ENCODE peak calls at places on chromosomes 4 and X, in nine cellular contexts. H is breast epithelium; P is AG04450; Y is CD4-positive, alpha-beta T cell; X is endodermal cell; R is thoracic aorta; W is H9; B is A549; K is lower lobe of right lung. O is an unnamed sample. For H3K9me3, the result is how much of the 10 kb centered on the place peaks cover.

GRCh38 chr4:965048-965765 is 8.2 kb downstream of the DGKQ start:
- DNase-seq in H (no peak), P (no peak), Y (no peak), X (no peak), R (no peak), W (no peak), B (no peak), K (no peak), O (peak)

GRCh38 chr4:81213671-81214070 is 1.4 kb downstream of the PRKG2 start:
- DNase-seq in H (no peak), P (no peak), Y (no peak), X (no peak), R (no peak), W (no peak), B (no peak), K (no peak), O (no peak)

GRCh38 chr4:8038702-8039251 is 99.1 kb upstream of the AFAP1 start:
- DNase-seq in H (no peak), P (no peak), Y (no peak), X (no peak), R (no peak), W (no peak), B (no peak), K (no peak), O (no peak)

GRCh38 chr4:156169011-156169410 is 215.3 kb upstream of the CTSO start:
- DNase-seq in H (no peak), P (peak), Y (no peak), X (peak), R (no peak), W (peak), B (peak), K (no peak), O (no peak)

GRCh38 chr4:186554890-186555827 is at the start of gene MTNR1A:
- DNase-seq in H (no peak), P (no peak), Y (no peak), X (peak), R (no peak), W (peak), B (peak), K (no peak), O (no peak)

GRCh38 chr4:15385928-15386327 is 41.9 kb upstream of the C1QTNF7 start:
- DNase-seq in H (no peak), P (no peak), Y (no peak), X (no peak), R (peak), W (no peak), B (no peak), K (no peak), O (peak)

GRCh38 chr4:140743194-140743931 is 12.8 kb downstream of the TBC1D9 start:
- DNase-seq in H (peak), P (no peak), Y (no peak), X (peak), R (no peak), W (no peak), B (peak), K (no peak), O (no peak)

GRCh38 chr4:59535541-59535940 is 1664.6 kb upstream of the ADGRL3 start:
- DNase-seq in H (no peak), P (no peak), Y (no peak), X (no peak), R (no peak), W (no peak), B (no peak), K (no peak), O (no peak)

GRCh38 chr4:5758741-5759140 is 47.7 kb downstream of the EVC start:
- DNase-seq in H (no peak), P (peak), Y (no peak), X (no peak), R (no peak), W (no peak), B (peak), K (no peak), O (no peak)

GRCh38 chr4:5887361-5888221 is 5.3 kb downstream of the CRMP1 start:
- DNase-seq in H (no peak), P (no peak), Y (no peak), X (peak), R (no peak), W (peak), B (no peak), K (no peak), O (no peak)

GRCh38 chrX:103805860-103806259 is 26.2 kb downstream of the RAB9B start:
- DNase-seq in H (no peak), P (no peak), Y (no peak), X (no peak), R (no peak), W (no peak), B (no peak), K (no peak), O (no peak)

GRCh38 chrX:39725114-39725513 is 372.6 kb downstream of the BCOR start:
- DNase-seq in H (no peak), P (no peak), Y (no peak), X (no peak), R (no peak), W (no peak), B (peak), K (no peak), O (no peak)

GRCh38 chr4:103934178-103934789 is 214.5 kb upstream of the TACR3 start:
- DNase-seq in H (no peak), P (peak), Y (no peak), X (no peak), R (no peak), W (no peak), B (peak), K (no peak), O (no peak)

GRCh38 chr4:112327950-112328349 is 30.8 kb downstream of the ALPK1 start:
- DNase-seq in H (no peak), P (peak), Y (no peak), X (peak), R (no peak), W (no peak), B (peak), K (no peak), O (no peak)

GRCh38 chr4:112190684-112191083 is 40.9 kb upstream of the AP1AR start:
- DNase-seq in H (no peak), P (no peak), Y (no peak), X (no peak), R (no peak), W (no peak), B (no peak), K (no peak), O (no peak)

GRCh38 chr4:26273308-26273980 is 47.4 kb upstream of the RBPJ start:
- DNase-seq in H (no peak), P (no peak), Y (no peak), X (peak), R (no peak), W (peak), B (no peak), K (peak), O (no peak)

GRCh38 chrX:43644124-43644701 is 11.9 kb upstream of the MAOA start:
- DNase-seq in H (no peak), P (no peak), Y (no peak), X (no peak), R (no peak), W (no peak), B (peak), K (no peak), O (no peak)

GRCh38 chr4:107037188-107037587 is 1.1 kb upstream of the DKK2 start:
- DNase-seq in H (no peak), P (no peak), Y (no peak), X (peak), R (no peak), W (peak), B (no peak), K (peak), O (peak)

GRCh38 chr4:10781805-10782204 is 97.2 kb upstream of the CLNK start:
- DNase-seq in H (no peak), P (no peak), Y (no peak), X (no peak), R (no peak), W (no peak), B (no peak), K (no peak), O (no peak)

GRCh38 chr4:72318771-72319170 is 250.2 kb downstream of the ADAMTS3 start:
- DNase-seq in H (no peak), P (no peak), Y (no peak), X (no peak), R (no peak), W (no peak), B (no peak), K (no peak), O (no peak)

GRCh38 chr4:156945532-156945931 is 26.1 kb downstream of the PDGFC start:
- DNase-seq in H (no peak), P (no peak), Y (no peak), X (no peak), R (no peak), W (no peak), B (no peak), K (no peak), O (no peak)

GRCh38 chr4:8819019-8819418 is 52.6 kb downstream of the HMX1 start:
- DNase-seq in H (peak), P (no peak), Y (no peak), X (no peak), R (no peak), W (no peak), B (no peak), K (peak), O (peak)

GRCh38 chrX:153588021-153588781 is 10.7 kb downstream of the CCNQ start:
- DNase-seq in H (no peak), P (no peak), Y (no peak), X (no peak), R (no peak), W (no peak), B (no peak), K (no peak), O (no peak)

GRCh38 chr4:16238304-16238703 is 12.0 kb upstream of the TAPT1 start:
- DNase-seq in H (no peak), P (no peak), Y (no peak), X (no peak), R (no peak), W (no peak), B (no peak), K (no peak), O (no peak)

GRCh38 chr4:39464886-39465501 is 6.1 kb downstream of the LIAS start:
- DNase-seq in H (no peak), P (peak), Y (no peak), X (no peak), R (no peak), W (no peak), B (peak), K (no peak), O (no peak)

GRCh38 chr4:119152741-119153140 is 17.1 kb downstream of the MYOZ2 start:
- DNase-seq in H (no peak), P (no peak), Y (no peak), X (no peak), R (no peak), W (no peak), B (no peak), K (no peak), O (no peak)

GRCh38 chr4:6263541-6264540 is 5.8 kb upstream of the WFS1 start:
- DNase-seq in H (no peak), P (no peak), Y (no peak), X (peak), R (no peak), W (peak), B (peak), K (peak), O (peak)

GRCh38 chr4:67988986-67989385 is 25.7 kb upstream of the TMPRSS11A start:
- DNase-seq in H (no peak), P (no peak), Y (no peak), X (no peak), R (no peak), W (no peak), B (no peak), K (no peak), O (no peak)

GRCh38 chrX:71659342-71659741 is 8.0 kb upstream of the LOC101059915 start:
- DNase-seq in H (no peak), P (no peak), Y (no peak), X (no peak), R (no peak), W (no peak), B (no peak), K (no peak), O (no peak)

GRCh38 chr4:140635606-140636005 is 66.8 kb upstream of the UCP1 start:
- DNase-seq in H (peak), P (no peak), Y (no peak), X (peak), R (no peak), W (peak), B (peak), K (peak), O (peak)

GRCh38 chr4:141871086-141871485 is 234.7 kb downstream of the IL15 start:
- DNase-seq in H (no peak), P (no peak), Y (no peak), X (no peak), R (no peak), W (no peak), B (no peak), K (no peak), O (no peak)

GRCh38 chr4:75056277-75056676 is 123.4 kb downstream of the PARM1 start:
- DNase-seq in H (no peak), P (no peak), Y (no peak), X (no peak), R (no peak), W (no peak), B (no peak), K (no peak), O (no peak)
- H3K9me3 ChIP-seq in H (under half), P (under half), Y (under half), X (under half), R (under half), W (under half), B (under half), K (under half), O (under half)

GRCh38 chr4:47703008-47703407 is 134.9 kb downstream of the CORIN start:
- DNase-seq in H (no peak), P (no peak), Y (no peak), X (peak), R (no peak), W (peak), B (no peak), K (no peak), O (no peak)

GRCh38 chr4:47703964-47704363 is 133.9 kb downstream of the CORIN start:
- DNase-seq in H (no peak), P (no peak), Y (no peak), X (no peak), R (no peak), W (no peak), B (no peak), K (no peak), O (no peak)

GRCh38 chr4:47704693-47705325 is 133.1 kb downstream of the CORIN start:
- DNase-seq in H (no peak), P (peak), Y (no peak), X (peak), R (no peak), W (peak), B (peak), K (no peak), O (no peak)

GRCh38 chr4:47701286-47701685 is 136.6 kb downstream of the CORIN start:
- DNase-seq in H (no peak), P (no peak), Y (no peak), X (no peak), R (no peak), W (no peak), B (no peak), K (no peak), O (no peak)

DNA sequence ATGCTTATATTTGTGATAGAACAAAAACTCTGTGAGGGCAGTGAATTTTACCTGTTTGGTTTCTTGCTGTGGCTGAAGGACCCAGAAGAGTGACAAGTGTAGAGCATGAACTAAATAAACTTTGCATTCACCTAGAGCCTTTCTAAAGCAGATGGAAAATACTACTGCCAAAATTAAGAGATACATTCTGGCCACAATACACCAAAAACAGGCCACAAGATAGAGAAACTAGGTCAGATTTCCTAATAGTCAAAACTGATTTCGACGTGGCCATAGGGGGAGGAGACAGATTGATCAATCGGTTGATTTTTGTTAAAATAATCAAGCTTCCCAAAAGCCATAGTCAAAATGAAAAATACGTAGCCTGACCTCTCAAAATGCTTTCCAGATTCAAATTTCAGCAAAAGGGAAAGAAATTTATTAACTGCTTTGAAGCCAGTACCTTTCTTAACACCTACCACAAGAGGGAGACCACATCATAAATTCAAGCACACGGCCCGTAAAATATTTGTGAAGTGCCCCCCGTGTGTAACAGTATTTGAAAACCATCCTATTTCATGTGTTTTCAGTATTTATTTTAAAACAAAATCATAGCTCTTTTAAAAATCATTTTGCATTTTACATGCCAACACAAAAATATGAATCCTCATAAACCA is 132.4 kb downstream of the CORIN start:
- DNase-seq in H (no peak), P (no peak), Y (no peak), X (no peak), R (no peak), W (no peak), B (peak), K (no peak), O (no peak)
- H3K27ac ChIP-seq in H (no peak), P (no peak), Y (no peak), X (no peak), R (no peak), W (no peak), B (no peak), K (no peak), O (no peak)

GRCh38 chr4:24736066-24736465 is 59.3 kb upstream of the SOD3 start:
- DNase-seq in H (no peak), P (no peak), Y (no peak), X (peak), R (no peak), W (peak), B (peak), K (peak), O (no peak)
- TF ChIP-seq CTCF in H (no peak), P (peak), Y (no peak), X (peak), R (no peak), W (peak), B (no peak), K (peak), O (peak)

GRCh38 chr4:54169176-54169575 is 59.9 kb upstream of the PDGFRA start:
- DNase-seq in H (no peak), P (no peak), Y (no peak), X (no peak), R (no peak), W (no peak), B (no peak), K (no peak), O (no peak)
- H3K9me3 ChIP-seq in H (under half), P (under half), Y (under half), X (under half), R (under half), W (under half), B (under half), K (under half), O (under half)

GRCh38 chrX:124211312-124211942 is 121.0 kb upstream of the TEX13D start:
- DNase-seq in H (no peak), P (no peak), Y (no peak), X (peak), R (no peak), W (no peak), B (peak), K (no peak), O (no peak)
- H3K27ac ChIP-seq in H (no peak), P (no peak), Y (no peak), X (no peak), R (no peak), W (no peak), B (no peak), K (no peak), O (no peak)

GRCh38 chr4:150867148-150867547 is 147.9 kb downstream of the LRBA start:
- DNase-seq in H (no peak), P (peak), Y (no peak), X (no peak), R (no peak), W (no peak), B (peak), K (no peak), O (no peak)
- TF ChIP-seq CTCF in H (peak), P (peak), Y (peak), X (peak), R (peak), W (peak), B (peak), K (peak), O (peak)